ENCODE peak calls at places on chromosomes 6 and 20, in four cellular contexts. One of them, this sample, is unnamed.
A peak's percentile ranks its signal among the peaks of the same experiment; 100 is the strongest.

GRCh38 chr20:31390490-31390889 is at the start of gene DEFB119:
- DNase-seq in activated naive CD8-positive, alpha-beta T cell treated with anti-CD3 and anti-CD28 coated beads, Interleukin-2, amount 50 U/mL, for 24 hours: no peak
- DNase-seq in KBM-7: no peak
- DNase-seq in stimulated activated CD4-positive, alpha-beta T cell treated with anti-CD3 and anti-CD28 coated beads, Interleukin-12 subunit alpha, Interleukin-12 subunit beta, amount 100 ng/mL, for 4 hours: no peak
- DNase-seq in this sample: no peak

GRCh38 chr20:59836768-59837167 is 96.7 kb downstream of the SYCP2 start:
- DNase-seq in activated naive CD8-positive, alpha-beta T cell treated with anti-CD3 and anti-CD28 coated beads, Interleukin-2, amount 50 U/mL, for 24 hours: no peak
- DNase-seq in stimulated activated CD4-positive, alpha-beta T cell treated with anti-CD3 and anti-CD28 coated beads, Interleukin-12 subunit alpha, Interleukin-12 subunit beta, amount 100 ng/mL, for 4 hours: no peak
- DNase-seq in KBM-7: no peak
- DNase-seq in this sample: no peak

GRCh38 chr6:119979862-119980261 is 630.3 kb upstream of the MAN1A1 start:
- DNase-seq in activated naive CD8-positive, alpha-beta T cell treated with anti-CD3 and anti-CD28 coated beads, Interleukin-2, amount 50 U/mL, for 24 hours: no peak
- DNase-seq in KBM-7: peak; percentile 8
- DNase-seq in stimulated activated CD4-positive, alpha-beta T cell treated with anti-CD3 and anti-CD28 coated beads, Interleukin-12 subunit alpha, Interleukin-12 subunit beta, amount 100 ng/mL, for 4 hours: no peak
- DNase-seq in this sample: no peak

GRCh38 chr6:138499303-138499991 is at the start of gene NHSL1:
- DNase-seq in KBM-7: peak; percentile 97
- DNase-seq in activated naive CD8-positive, alpha-beta T cell treated with anti-CD3 and anti-CD28 coated beads, Interleukin-2, amount 50 U/mL, for 24 hours: no peak
- DNase-seq in stimulated activated CD4-positive, alpha-beta T cell treated with anti-CD3 and anti-CD28 coated beads, Interleukin-12 subunit alpha, Interleukin-12 subunit beta, amount 100 ng/mL, for 4 hours: no peak
- DNase-seq in this sample: no peak

GRCh38 chr20:44413575-44414345 is 58.3 kb downstream of the HNF4A start:
- DNase-seq in activated naive CD8-positive, alpha-beta T cell treated with anti-CD3 and anti-CD28 coated beads, Interleukin-2, amount 50 U/mL, for 24 hours: no peak
- DNase-seq in KBM-7: no peak
- DNase-seq in stimulated activated CD4-positive, alpha-beta T cell treated with anti-CD3 and anti-CD28 coated beads, Interleukin-12 subunit alpha, Interleukin-12 subunit beta, amount 100 ng/mL, for 4 hours: no peak
- DNase-seq in this sample: no peak

GRCh38 chr6:156727715-156728385 is 49.3 kb upstream of the ARID1B start:
- DNase-seq in activated naive CD8-positive, alpha-beta T cell treated with anti-CD3 and anti-CD28 coated beads, Interleukin-2, amount 50 U/mL, for 24 hours: no peak
- DNase-seq in KBM-7: peak; percentile 21
- DNase-seq in stimulated activated CD4-positive, alpha-beta T cell treated with anti-CD3 and anti-CD28 coated beads, Interleukin-12 subunit alpha, Interleukin-12 subunit beta, amount 100 ng/mL, for 4 hours: no peak
- DNase-seq in this sample: no peak

GRCh38 chr6:106574729-106575458 is 54.4 kb downstream of the RTN4IP1 start:
- DNase-seq in stimulated activated CD4-positive, alpha-beta T cell treated with anti-CD3 and anti-CD28 coated beads, Interleukin-12 subunit alpha, Interleukin-12 subunit beta, amount 100 ng/mL, for 4 hours: no peak
- DNase-seq in KBM-7: no peak
- DNase-seq in activated naive CD8-positive, alpha-beta T cell treated with anti-CD3 and anti-CD28 coated beads, Interleukin-2, amount 50 U/mL, for 24 hours: no peak
- DNase-seq in this sample: no peak

GRCh38 chr6:98831057-98832031 is 3.0 kb upstream of the POU3F2 start:
- DNase-seq in stimulated activated CD4-positive, alpha-beta T cell treated with anti-CD3 and anti-CD28 coated beads, Interleukin-12 subunit alpha, Interleukin-12 subunit beta, amount 100 ng/mL, for 4 hours: no peak
- DNase-seq in activated naive CD8-positive, alpha-beta T cell treated with anti-CD3 and anti-CD28 coated beads, Interleukin-2, amount 50 U/mL, for 24 hours: no peak
- DNase-seq in KBM-7: no peak
- DNase-seq in this sample: no peak

GRCh38 chr6:116398366-116399005 is 27.7 kb downstream of the DSE start:
- DNase-seq in activated naive CD8-positive, alpha-beta T cell treated with anti-CD3 and anti-CD28 coated beads, Interleukin-2, amount 50 U/mL, for 24 hours: no peak
- DNase-seq in KBM-7: no peak
- DNase-seq in stimulated activated CD4-positive, alpha-beta T cell treated with anti-CD3 and anti-CD28 coated beads, Interleukin-12 subunit alpha, Interleukin-12 subunit beta, amount 100 ng/mL, for 4 hours: no peak
- DNase-seq in this sample: no peak

GRCh38 chr6:119612871-119613515 is 263.4 kb upstream of the MAN1A1 start:
- DNase-seq in stimulated activated CD4-positive, alpha-beta T cell treated with anti-CD3 and anti-CD28 coated beads, Interleukin-12 subunit alpha, Interleukin-12 subunit beta, amount 100 ng/mL, for 4 hours: no peak
- DNase-seq in KBM-7: no peak
- DNase-seq in activated naive CD8-positive, alpha-beta T cell treated with anti-CD3 and anti-CD28 coated beads, Interleukin-2, amount 50 U/mL, for 24 hours: no peak
- DNase-seq in this sample: no peak

GRCh38 chr20:745683-746301 is 22.5 kb downstream of the SLC52A3 start:
- DNase-seq in stimulated activated CD4-positive, alpha-beta T cell treated with anti-CD3 and anti-CD28 coated beads, Interleukin-12 subunit alpha, Interleukin-12 subunit beta, amount 100 ng/mL, for 4 hours: no peak
- DNase-seq in KBM-7: peak; percentile 21
- DNase-seq in activated naive CD8-positive, alpha-beta T cell treated with anti-CD3 and anti-CD28 coated beads, Interleukin-2, amount 50 U/mL, for 24 hours: no peak
- DNase-seq in this sample: no peak

GRCh38 chr6:6191476-6191875 is 129.0 kb downstream of the F13A1 start:
- DNase-seq in activated naive CD8-positive, alpha-beta T cell treated with anti-CD3 and anti-CD28 coated beads, Interleukin-2, amount 50 U/mL, for 24 hours: no peak
- DNase-seq in stimulated activated CD4-positive, alpha-beta T cell treated with anti-CD3 and anti-CD28 coated beads, Interleukin-12 subunit alpha, Interleukin-12 subunit beta, amount 100 ng/mL, for 4 hours: no peak
- DNase-seq in KBM-7: peak; percentile 2
- DNase-seq in this sample: no peak

GRCh38 chr6:128511518-128511917 is 8.9 kb downstream of the PTPRK start:
- DNase-seq in KBM-7: no peak
- DNase-seq in stimulated activated CD4-positive, alpha-beta T cell treated with anti-CD3 and anti-CD28 coated beads, Interleukin-12 subunit alpha, Interleukin-12 subunit beta, amount 100 ng/mL, for 4 hours: no peak
- DNase-seq in activated naive CD8-positive, alpha-beta T cell treated with anti-CD3 and anti-CD28 coated beads, Interleukin-2, amount 50 U/mL, for 24 hours: no peak
- DNase-seq in this sample: no peak

GRCh38 chr6:169213814-169214520 is 39.7 kb downstream of the THBS2 start:
- DNase-seq in stimulated activated CD4-positive, alpha-beta T cell treated with anti-CD3 and anti-CD28 coated beads, Interleukin-12 subunit alpha, Interleukin-12 subunit beta, amount 100 ng/mL, for 4 hours: no peak
- DNase-seq in activated naive CD8-positive, alpha-beta T cell treated with anti-CD3 and anti-CD28 coated beads, Interleukin-2, amount 50 U/mL, for 24 hours: no peak
- DNase-seq in KBM-7: no peak
- DNase-seq in this sample: no peak

This sample was measured in 8988T.